ENCODE peak calls at places on chromosomes 7 and 10, in eight cellular contexts. W is mucosa of descending colon, N is H9, C is uterus, U is stomach, J is IMR-90, K is AG04450, B is fibroblast of lung. E is an unnamed sample.

GRCh38 chr7:133365892-133366291 is 113.0 kb downstream of the EXOC4 start:
- DNase-seq in W (no peak), N (no peak), C (peak), U (no peak), J (peak), K (no peak), B (peak), E (no peak)

GRCh38 chr7:68269410-68269809 is 1272.8 kb downstream of the TYW1 start:
- DNase-seq in W (no peak), N (no peak), C (no peak), U (no peak), J (no peak), K (no peak), B (peak), E (no peak)

GRCh38 chr10:47195274-47195885 is 104.6 kb upstream of the GDF10 start:
- DNase-seq in W (no peak), N (no peak), C (no peak), U (no peak), J (no peak), K (no peak), B (no peak), E (no peak)

GRCh38 chr10:121527690-121528089 is 70.6 kb downstream of the FGFR2 start:
- DNase-seq in W (no peak), N (no peak), C (peak), U (no peak), J (peak), K (no peak), B (peak), E (no peak)

GRCh38 chr10:62831346-62831745 is 15.2 kb upstream of the EGR2 start:
- DNase-seq in W (no peak), N (no peak), C (no peak), U (no peak), J (peak), K (peak), B (peak), E (no peak)

GRCh38 chr7:124349443-124349842 is 316.6 kb upstream of the TMEM229A start:
- DNase-seq in W (no peak), N (no peak), C (no peak), U (no peak), J (no peak), K (no peak), B (no peak), E (no peak)

GRCh38 chr10:73998623-73999622 is 1.0 kb downstream of the VCL start:
- DNase-seq in W (peak), N (peak), C (peak), U (peak), J (peak), K (peak), B (peak), E (peak)

GRCh38 chr10:49679480-49679893 is at the start of gene C10orf53:
- DNase-seq in W (peak), N (peak), C (no peak), U (no peak), J (peak), K (no peak), B (peak), E (peak)

GRCh38 chr10:37712489-37713131 is 144.8 kb downstream of the ZNF248 start:
- DNase-seq in W (no peak), N (no peak), C (no peak), U (no peak), J (no peak), K (no peak), B (no peak), E (no peak)

GRCh38 chr7:35537067-35538023 is 157.6 kb downstream of the HERPUD2 start:
- DNase-seq in W (peak), N (peak), C (peak), U (peak), J (peak), K (peak), B (peak), E (peak)

GRCh38 chr10:47141349-47141748 is 158.6 kb upstream of the GDF10 start:
- DNase-seq in W (no peak), N (no peak), C (no peak), U (no peak), J (no peak), K (no peak), B (no peak), E (no peak)

GRCh38 chr10:24944512-24945255 is 7.7 kb downstream of the PRTFDC1 start:
- DNase-seq in W (peak), N (peak), C (no peak), U (peak), J (peak), K (no peak), B (peak), E (no peak)

GRCh38 chr10:72812798-72813430 is 80.6 kb upstream of the OIT3 start:
- DNase-seq in W (no peak), N (no peak), C (no peak), U (no peak), J (peak), K (no peak), B (peak), E (no peak)

GRCh38 chr7:46754135-46754730 is 827.7 kb downstream of the TNS3 start:
- DNase-seq in W (no peak), N (no peak), C (peak), U (no peak), J (peak), K (no peak), B (peak), E (no peak)

DNA sequence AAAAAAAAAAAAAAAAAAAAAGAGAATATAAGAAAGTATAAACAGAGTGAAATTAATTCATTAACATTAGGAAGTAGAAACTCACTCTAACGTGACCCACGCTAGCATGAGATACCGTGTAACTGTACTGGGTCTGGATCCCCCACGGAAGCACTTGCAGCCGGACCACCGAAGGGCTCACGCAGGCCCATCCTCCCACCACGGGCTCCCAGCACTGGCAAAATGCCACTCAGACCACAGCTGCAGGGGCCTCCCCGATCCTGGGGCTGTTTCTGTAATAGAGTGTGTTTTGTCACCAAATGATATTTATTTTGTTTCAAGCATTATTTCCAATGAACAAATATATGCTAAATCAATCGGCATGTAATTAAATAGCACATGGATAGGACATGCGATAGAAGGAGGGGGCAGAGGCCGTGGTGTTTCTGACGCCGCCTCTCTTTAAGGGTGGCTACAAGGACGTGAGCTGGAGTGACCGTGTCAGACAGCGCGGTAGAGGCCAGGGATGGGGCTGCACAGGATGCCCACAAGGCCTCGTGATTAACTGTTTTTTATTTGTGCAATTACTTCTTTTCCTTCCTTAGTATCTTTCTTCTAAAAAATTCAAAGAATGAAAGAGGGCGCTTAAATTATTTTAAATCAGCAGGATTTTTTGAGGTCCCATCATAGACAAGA is 568.5 kb downstream of the PTPRN2 start:
- DNase-seq in W (no peak), N (no peak), C (no peak), U (peak), J (no peak), K (no peak), B (no peak), E (no peak)
- TF ChIP-seq CTCF in W (no peak), N (no peak), C (no peak), U (no peak), J (no peak), K (no peak), B (no peak), E (no peak)

GRCh38 chr10:5890519-5890878 is 456 bp downstream of the FBH1 start:
- DNase-seq in W (peak), N (no peak), C (no peak), U (no peak), J (no peak), K (no peak), B (peak), E (no peak)
- TF ChIP-seq CTCF in W (no peak), N (no peak), C (no peak), U (no peak), J (no peak), K (no peak), B (no peak), E (no peak)

DNA sequence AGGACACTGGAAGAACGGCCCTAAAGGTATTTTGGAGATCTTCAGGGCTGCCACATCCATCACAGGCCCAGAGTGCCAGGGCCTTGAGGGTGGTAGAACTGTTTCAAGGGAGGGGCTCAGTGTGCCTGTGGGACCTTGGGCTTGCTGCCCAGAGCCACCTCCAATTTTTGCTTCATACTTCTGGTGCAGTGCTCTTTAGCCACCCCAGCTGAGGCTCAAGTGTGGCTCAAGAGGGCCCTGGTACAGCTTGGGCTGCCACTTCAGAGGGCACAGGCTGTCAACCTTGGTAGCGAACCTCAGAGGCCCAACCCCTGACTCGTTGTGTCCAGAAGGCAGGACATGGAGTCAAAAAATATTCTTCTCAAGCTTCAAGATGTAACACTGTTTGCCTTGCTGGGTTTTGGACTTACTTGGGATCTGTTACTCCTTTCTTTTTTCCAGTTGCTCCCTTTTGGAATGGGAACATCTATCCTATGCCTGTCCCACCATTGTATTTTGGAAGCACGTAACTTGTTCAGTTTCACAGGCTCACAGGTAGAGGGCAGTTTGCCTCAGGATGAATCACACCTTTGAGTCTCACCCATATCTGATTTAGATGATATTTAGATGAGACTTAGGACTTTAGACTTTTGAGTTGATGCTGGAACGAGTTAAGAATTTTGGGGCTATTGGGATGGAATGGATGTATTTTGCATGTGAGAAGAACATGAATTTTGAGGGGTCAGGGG is 224.8 kb downstream of the RPS24 start:
- DNase-seq in W (no peak), N (no peak), C (no peak), U (no peak), J (no peak), K (no peak), B (no peak), E (no peak)
- TF ChIP-seq CTCF in W (no peak), N (peak), C (no peak), U (no peak), J (no peak), K (no peak), B (no peak), E (peak)

GRCh38 chr7:41889040-41889439 is 186.2 kb upstream of the INHBA start:
- DNase-seq in W (no peak), N (no peak), C (no peak), U (no peak), J (no peak), K (no peak), B (no peak), E (no peak)
- TF ChIP-seq CTCF in W (no peak), N (no peak), C (no peak), U (no peak), J (no peak), K (no peak), B (no peak), E (no peak)

DNA sequence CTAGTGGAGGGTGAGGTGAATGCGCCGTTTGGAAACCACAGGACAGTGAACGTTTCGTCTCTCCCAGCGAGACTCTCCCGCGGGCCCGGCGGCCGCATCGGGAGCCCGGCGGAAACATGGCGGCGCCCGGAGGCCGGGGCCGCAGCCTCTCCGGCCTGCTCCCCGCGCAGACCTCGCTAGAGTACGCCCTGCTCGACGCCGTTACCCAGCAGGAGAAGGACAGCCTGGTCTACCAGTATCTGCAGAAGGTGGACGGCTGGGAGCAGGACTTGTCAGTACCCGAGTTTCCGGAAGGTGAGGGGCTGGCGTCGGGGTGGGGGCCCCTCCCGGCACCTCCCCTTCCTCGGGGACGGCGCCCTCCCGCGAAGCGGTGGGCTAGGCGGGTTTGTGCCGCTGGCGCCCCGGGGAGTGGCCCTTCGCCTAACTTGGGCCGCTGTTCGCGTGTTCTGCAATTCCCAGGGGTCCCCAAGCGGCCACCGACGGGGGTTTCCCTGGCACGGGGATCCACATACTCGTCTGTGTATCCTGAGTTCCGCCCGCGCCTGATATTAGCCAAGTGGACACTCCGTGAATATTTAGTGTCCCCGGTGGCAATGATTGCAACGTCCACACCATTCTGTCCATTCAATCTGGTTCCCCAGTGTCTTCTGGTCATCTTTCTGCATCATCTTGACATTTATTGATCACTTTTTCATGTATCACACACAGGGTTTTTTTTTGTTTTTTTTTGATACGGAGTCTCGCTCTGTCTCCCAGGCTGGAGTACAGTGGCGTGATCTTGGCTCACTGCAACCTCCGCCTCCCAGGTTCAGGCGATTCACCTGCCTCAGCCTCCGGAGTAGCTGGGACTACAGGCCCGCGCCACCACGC is 531 bp downstream of the NHLRC2 start:
- DNase-seq in W (peak), N (peak), C (peak), U (peak), J (peak), K (no peak), B (peak), E (peak)
- TF ChIP-seq CTCF in W (no peak), N (no peak), C (no peak), U (peak), J (no peak), K (no peak), B (no peak), E (no peak)

DNA sequence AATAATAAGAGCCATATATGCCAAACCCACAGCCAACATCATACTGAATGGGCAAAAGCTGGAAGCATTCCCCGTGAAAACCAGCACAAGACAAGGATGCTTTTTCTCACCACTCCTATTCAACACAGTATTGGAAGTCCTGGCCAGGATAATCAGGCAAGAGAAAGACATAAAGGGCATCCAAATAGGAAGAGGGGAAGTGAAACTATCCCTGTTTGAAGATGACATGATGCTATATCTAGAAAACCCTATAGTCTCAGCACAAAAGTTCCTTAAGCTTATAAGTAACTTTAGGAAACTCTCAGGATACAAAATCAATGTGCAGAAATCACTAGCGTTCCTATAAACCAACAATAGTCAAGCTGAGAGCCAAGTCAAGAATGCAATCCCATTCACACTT is 23.8 kb upstream of the STARD3NL start:
- DNase-seq in W (no peak), N (no peak), C (no peak), U (no peak), J (no peak), K (no peak), B (no peak), E (no peak)
- TF ChIP-seq CTCF in W (no peak), N (no peak), C (no peak), U (no peak), J (no peak), K (no peak), B (no peak), E (no peak)

DNA sequence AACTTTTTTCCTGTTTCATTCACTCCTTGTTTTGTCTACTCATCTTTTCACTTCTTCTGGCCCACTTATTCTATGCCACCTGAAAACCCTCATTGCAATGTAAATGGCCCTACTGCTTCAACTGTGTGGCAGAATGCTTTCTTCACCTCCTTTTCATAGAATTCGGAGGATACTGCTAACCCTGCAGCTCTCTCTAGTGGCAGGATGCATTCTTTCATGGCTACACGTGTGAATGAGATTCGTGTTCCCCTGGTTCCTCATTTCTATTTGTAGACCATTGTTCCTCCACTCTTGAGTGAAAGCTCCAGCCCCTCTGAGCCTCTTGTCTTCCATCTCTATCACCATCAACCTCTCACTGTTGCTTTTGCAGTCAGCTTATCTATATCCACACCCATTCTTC is 20.9 kb upstream of the CYP26C1 start:
- DNase-seq in W (no peak), N (peak), C (no peak), U (no peak), J (peak), K (no peak), B (peak), E (no peak)
- TF ChIP-seq CTCF in W (peak), N (peak), C (peak), U (no peak), J (peak), K (peak), B (peak), E (peak)

GRCh38 chr7:135775230-135775629 is 26.6 kb upstream of the FAM180A start:
- DNase-seq in W (no peak), N (no peak), C (no peak), U (no peak), J (no peak), K (no peak), B (no peak), E (no peak)

GRCh38 chr7:135773451-135773850 is 24.8 kb upstream of the FAM180A start:
- DNase-seq in W (no peak), N (no peak), C (no peak), U (no peak), J (peak), K (no peak), B (no peak), E (no peak)

GRCh38 chr7:135772639-135773019 is 24.0 kb upstream of the FAM180A start:
- DNase-seq in W (no peak), N (no peak), C (no peak), U (no peak), J (no peak), K (no peak), B (no peak), E (no peak)

GRCh38 chr7:135771961-135772638 is 23.5 kb upstream of the FAM180A start:
- DNase-seq in W (no peak), N (no peak), C (no peak), U (no peak), J (peak), K (peak), B (peak), E (no peak)

DNA sequence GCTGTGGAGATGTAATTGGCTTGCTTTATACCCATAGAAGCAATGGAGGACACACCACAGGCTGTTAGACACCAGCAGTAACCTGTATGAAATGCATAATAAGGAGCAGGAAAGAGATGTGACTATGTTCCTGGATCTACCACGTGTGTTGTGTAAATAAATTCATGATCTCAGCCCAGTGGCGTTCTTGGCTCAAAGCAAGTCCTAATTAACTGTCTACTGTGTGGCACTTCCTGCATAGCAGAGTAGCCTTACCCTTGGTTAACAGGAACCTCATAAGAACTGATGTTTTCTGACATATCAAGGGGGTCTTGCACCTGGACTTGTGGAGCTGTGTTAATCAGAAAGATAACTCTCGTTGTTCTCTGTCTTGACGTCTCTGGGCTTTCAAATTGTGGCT is 25.7 kb upstream of the FAM180A start:
- DNase-seq in W (no peak), N (no peak), C (no peak), U (no peak), J (peak), K (peak), B (peak), E (no peak)
- TF ChIP-seq CTCF in W (no peak), N (no peak), C (no peak), U (no peak), J (no peak), K (no peak), B (no peak), E (no peak)

GRCh38 chr7:1923409-1924053 is 253.5 kb downstream of the ELFN1 start:
- DNase-seq in W (no peak), N (no peak), C (no peak), U (no peak), J (no peak), K (no peak), B (no peak), E (no peak)

GRCh38 chr7:1922071-1922869 is 252.2 kb downstream of the ELFN1 start:
- DNase-seq in W (no peak), N (no peak), C (peak), U (no peak), J (peak), K (no peak), B (no peak), E (no peak)

GRCh38 chr7:1924185-1924817 is 254.2 kb downstream of the ELFN1 start:
- DNase-seq in W (no peak), N (no peak), C (no peak), U (no peak), J (no peak), K (no peak), B (peak), E (no peak)

GRCh38 chr7:1920886-1921285 is 250.8 kb downstream of the ELFN1 start:
- DNase-seq in W (peak), N (no peak), C (no peak), U (no peak), J (no peak), K (no peak), B (no peak), E (no peak)

GRCh38 chr7:1922870-1923236 is 252.8 kb downstream of the ELFN1 start:
- DNase-seq in W (no peak), N (no peak), C (no peak), U (no peak), J (no peak), K (no peak), B (no peak), E (no peak)
- TF ChIP-seq CTCF in W (no peak), N (peak), C (no peak), U (no peak), J (peak), K (peak), B (no peak), E (no peak)

GRCh38 chr7:105585850-105586500 is 4.7 kb upstream of the EFCAB10 start:
- DNase-seq in W (no peak), N (no peak), C (no peak), U (no peak), J (no peak), K (no peak), B (no peak), E (no peak)
- TF ChIP-seq CTCF in W (no peak), N (no peak), C (no peak), U (no peak), J (no peak), K (no peak), B (no peak), E (no peak)

E was measured in progenitor cell of endocrine pancreas.